ENCODE peak calls at places on chromosomes 7 and 10, in six cellular contexts. L, C, W, M, F and S are unnamed samples. For H3K27me3, the result is how much of the 10 kb centered on the place peaks cover.

GRCh38 chr7:104825099-104825498 is 188.9 kb upstream of the KMT2E start:
- DNase-seq in L (no peak), C (no peak), W (no peak), M (no peak), F (no peak), S (no peak)

GRCh38 chr10:130993612-130994011 is 317.9 kb downstream of the TCERG1L start:
- DNase-seq in L (no peak), C (no peak), W (no peak), M (no peak), F (no peak), S (no peak)

GRCh38 chr10:121559321-121559720 is 38.9 kb downstream of the FGFR2 start:
- DNase-seq in L (no peak), C (no peak), W (peak), M (no peak), F (no peak), S (no peak)

GRCh38 chr7:12373580-12374263 is 29.9 kb downstream of the VWDE start:
- DNase-seq in L (no peak), C (no peak), W (no peak), M (no peak), F (no peak), S (no peak)

GRCh38 chr7:136657332-136657942 is 211.0 kb upstream of the CHRM2 start:
- DNase-seq in L (no peak), C (no peak), W (no peak), M (no peak), F (no peak), S (no peak)

GRCh38 chr10:43229208-43230061 is 37.4 kb downstream of the RASGEF1A start:
- DNase-seq in L (peak), C (no peak), W (peak), M (no peak), F (no peak), S (no peak)

GRCh38 chr10:86370006-86370585 is 3.5 kb upstream of the GRID1 start:
- DNase-seq in L (peak), C (no peak), W (no peak), M (no peak), F (no peak), S (no peak)

GRCh38 chr10:12897278-12897677 is 104.2 kb downstream of the CCDC3 start:
- DNase-seq in L (no peak), C (no peak), W (no peak), M (no peak), F (no peak), S (no peak)

GRCh38 chr7:159145544-159145891 is 851 bp upstream of the VIPR2 start:
- DNase-seq in L (peak), C (no peak), W (no peak), M (no peak), F (no peak), S (no peak)

GRCh38 chr7:108805808-108806397 is 236.2 kb downstream of the DNAJB9 start:
- DNase-seq in L (no peak), C (peak), W (no peak), M (no peak), F (peak), S (no peak)

GRCh38 chr10:11447571-11447970 is 163.9 kb downstream of the USP6NL start:
- DNase-seq in L (no peak), C (no peak), W (no peak), M (no peak), F (no peak), S (no peak)

GRCh38 chr10:50360077-50360476 is 108.8 kb upstream of the ASAH2 start:
- DNase-seq in L (no peak), C (no peak), W (no peak), M (no peak), F (no peak), S (no peak)

GRCh38 chr10:99681553-99681952 is 22.2 kb downstream of the ENTPD7 start:
- DNase-seq in L (no peak), C (peak), W (no peak), M (no peak), F (no peak), S (peak)

GRCh38 chr7:91767820-91768219 is 112.7 kb downstream of the MTERF1 start:
- DNase-seq in L (no peak), C (no peak), W (no peak), M (no peak), F (no peak), S (no peak)

GRCh38 chr7:14021069-14021468 is 31.6 kb upstream of the ETV1 start:
- DNase-seq in L (no peak), C (peak), W (no peak), M (no peak), F (no peak), S (no peak)

GRCh38 chr10:46999217-46999616 is 88.0 kb downstream of the PTPN20 start:
- DNase-seq in L (no peak), C (no peak), W (no peak), M (no peak), F (no peak), S (no peak)

GRCh38 chr10:131692686-131693334 is 208.0 kb upstream of the PPP2R2D start:
- DNase-seq in L (no peak), C (no peak), W (no peak), M (no peak), F (no peak), S (no peak)

GRCh38 chr10:54880943-54881342 is 79.9 kb upstream of the PCDH15 start:
- DNase-seq in L (no peak), C (no peak), W (no peak), M (no peak), F (no peak), S (no peak)

GRCh38 chr7:94654764-94655561 is 970 bp downstream of the SGCE start:
- DNase-seq in L (peak), C (peak), W (peak), M (no peak), F (no peak), S (peak)

GRCh38 chr7:5381211-5381772 is 42.3 kb downstream of the TNRC18 start:
- DNase-seq in L (no peak), C (no peak), W (no peak), M (no peak), F (no peak), S (no peak)

GRCh38 chr7:111409714-111410422 is 152.4 kb downstream of the IMMP2L start:
- DNase-seq in L (no peak), C (no peak), W (no peak), M (no peak), F (no peak), S (no peak)

GRCh38 chr10:34885901-34886300 is 70.8 kb upstream of the PARD3 start:
- DNase-seq in L (no peak), C (no peak), W (no peak), M (no peak), F (no peak), S (no peak)

GRCh38 chr7:19024261-19024660 is 93.2 kb downstream of the TWIST1 start:
- DNase-seq in L (no peak), C (peak), W (no peak), M (no peak), F (no peak), S (no peak)

GRCh38 chr7:140334341-140335057 is 63.8 kb downstream of the SLC37A3 start:
- DNase-seq in L (no peak), C (no peak), W (no peak), M (no peak), F (no peak), S (no peak)

GRCh38 chr7:116122972-116123595 is 87.3 kb upstream of the TES start:
- DNase-seq in L (no peak), C (peak), W (no peak), M (no peak), F (peak), S (no peak)

GRCh38 chr7:108289852-108290251 is 159.7 kb upstream of the LAMB4 start:
- DNase-seq in L (no peak), C (no peak), W (no peak), M (no peak), F (no peak), S (no peak)

GRCh38 chr10:101001225-101002035 is 1.8 kb downstream of the LZTS2 start:
- DNase-seq in L (peak), C (peak), W (peak), M (peak), F (no peak), S (peak)

GRCh38 chr10:98246911-98247820 is 20.8 kb downstream of the LOXL4 start:
- DNase-seq in L (no peak), C (no peak), W (no peak), M (no peak), F (no peak), S (no peak)

GRCh38 chr7:96794063-96794462 is 84.4 kb upstream of the SEM1 start:
- DNase-seq in L (no peak), C (no peak), W (no peak), M (no peak), F (no peak), S (no peak)

GRCh38 chr10:71684356-71685173 is 35.0 kb downstream of the C10orf105 start:
- DNase-seq in L (no peak), C (no peak), W (no peak), M (no peak), F (no peak), S (peak)

GRCh38 chr10:63744060-63744941 is 223.1 kb downstream of the REEP3 start:
- DNase-seq in L (no peak), C (no peak), W (no peak), M (no peak), F (no peak), S (no peak)

GRCh38 chr10:102775973-102776669 is 32.4 kb downstream of the WBP1L start:
- DNase-seq in L (peak), C (no peak), W (peak), M (peak), F (peak), S (peak)

GRCh38 chr7:155878674-155879073 is 66.4 kb upstream of the SHH start:
- DNase-seq in L (no peak), C (no peak), W (no peak), M (no peak), F (no peak), S (no peak)

GRCh38 chr10:35058134-35058533 is 32.0 kb downstream of the CUL2 start:
- DNase-seq in L (no peak), C (peak), W (no peak), M (no peak), F (no peak), S (peak)

GRCh38 chr10:976316-976715 is 11.9 kb upstream of the GTPBP4 start:
- DNase-seq in L (no peak), C (no peak), W (no peak), M (no peak), F (no peak), S (no peak)

GRCh38 chr10:75234683-75235374 is 928 bp downstream of the COMTD1 start:
- DNase-seq in L (no peak), C (peak), W (peak), M (no peak), F (no peak), S (peak)

GRCh38 chr7:114084381-114085312 is 165.8 kb upstream of the PPP1R3A start:
- DNase-seq in L (no peak), C (no peak), W (peak), M (no peak), F (no peak), S (no peak)

GRCh38 chr10:35251373-35252100 is 84.8 kb upstream of the CCNY start:
- DNase-seq in L (no peak), C (no peak), W (no peak), M (no peak), F (no peak), S (no peak)

DNA sequence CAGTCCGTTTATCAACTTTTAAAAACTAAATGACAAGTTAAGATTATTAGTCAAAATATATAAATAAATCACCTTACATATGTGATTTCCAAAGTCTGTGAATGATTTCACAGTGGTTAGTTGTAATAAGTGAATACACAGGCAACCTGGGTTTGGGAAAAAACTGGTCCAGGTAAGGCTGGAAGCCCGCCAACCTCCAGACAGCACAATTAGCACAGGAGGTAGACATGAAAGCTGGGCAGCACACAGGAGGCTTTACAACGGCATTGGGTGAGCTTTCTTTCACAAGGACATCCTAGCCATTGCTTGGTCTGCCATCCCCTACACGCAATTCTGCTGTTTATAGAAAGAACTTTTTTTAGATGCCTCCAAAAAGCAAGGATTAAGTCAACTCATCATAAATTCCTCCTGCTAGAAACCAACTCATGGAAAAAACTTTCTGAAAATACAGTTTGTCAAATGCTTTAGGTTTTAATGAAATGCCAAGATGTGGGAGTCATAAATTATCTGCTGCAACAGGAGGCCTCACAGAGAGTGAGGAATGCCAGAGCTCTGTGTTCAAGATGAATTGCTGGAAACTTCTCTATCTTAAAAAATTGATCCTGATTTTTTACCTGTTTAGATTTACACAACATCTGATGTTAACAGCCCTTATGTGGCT is 346.8 kb upstream of the NFE2L3 start:
- DNase-seq in L (no peak), C (peak), W (no peak), M (no peak), F (no peak), S (no peak)
- H3K27me3 ChIP-seq in L (under half), C (under half), W (under half), M (under half), F (under half), S (under half)

GRCh38 chr10:133034762-133035161 is 53.0 kb upstream of the ADGRA1 start:
- DNase-seq in L (no peak), C (no peak), W (no peak), M (no peak), F (no peak), S (no peak)
- H3K27me3 ChIP-seq in L (under half), C (under half), W (under half), M (under half), F (under half), S (under half)

DNA sequence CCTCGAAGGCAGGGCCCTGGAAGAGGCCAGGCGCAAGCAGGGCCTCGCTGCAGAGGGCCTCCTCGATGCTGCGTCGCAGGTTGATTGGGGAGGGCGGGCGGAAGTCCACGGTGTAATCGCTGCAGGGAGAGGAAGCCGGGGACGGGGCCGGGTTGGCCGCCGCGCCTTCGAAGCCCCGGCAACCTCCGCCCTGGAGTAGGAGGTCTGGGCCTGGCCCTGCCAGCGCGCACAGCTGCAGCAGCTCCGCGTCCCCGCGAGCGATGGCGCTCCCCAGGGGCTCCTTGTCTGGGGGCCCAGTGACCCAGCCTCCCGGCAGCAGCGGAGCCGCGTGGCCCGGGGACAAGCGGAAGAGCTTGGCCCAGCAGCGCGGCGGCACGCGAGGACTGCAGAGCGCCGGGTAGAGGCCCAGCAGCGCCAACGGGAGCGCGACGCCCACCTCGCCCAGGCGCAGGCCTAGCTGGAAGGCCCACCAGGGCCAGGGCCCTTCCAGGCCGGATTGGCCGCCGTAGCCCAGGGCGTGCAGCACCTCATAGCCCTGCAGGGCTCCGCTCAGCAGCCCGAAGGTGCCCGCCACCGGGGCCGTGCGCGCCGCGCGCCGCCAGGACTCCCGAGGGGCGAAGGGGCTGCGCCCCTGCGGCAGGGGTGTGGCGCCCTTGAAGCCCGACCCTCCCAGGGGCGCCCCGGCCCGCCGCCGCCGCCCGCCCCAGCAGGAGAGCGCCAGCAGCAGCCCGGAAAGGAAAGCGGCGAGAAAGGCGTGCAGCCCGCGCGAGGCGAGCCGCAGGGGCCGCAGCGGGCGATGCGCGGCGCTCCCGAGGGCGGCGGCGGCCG is 7.8 kb upstream of the RBM28 start:
- DNase-seq in L (no peak), C (no peak), W (no peak), M (no peak), F (no peak), S (no peak)
- H3K27me3 ChIP-seq in L (half or more), C (under half), W (half or more), M (under half), F (under half), S (under half)

GRCh38 chr7:27242046-27242579 is 489 bp upstream of the EVX1 start:
- DNase-seq in L (no peak), C (no peak), W (no peak), M (no peak), F (no peak), S (no peak)
- H3K27me3 ChIP-seq in L (half or more), C (half or more), W (half or more), M (half or more), F (half or more), S (under half)

DNA sequence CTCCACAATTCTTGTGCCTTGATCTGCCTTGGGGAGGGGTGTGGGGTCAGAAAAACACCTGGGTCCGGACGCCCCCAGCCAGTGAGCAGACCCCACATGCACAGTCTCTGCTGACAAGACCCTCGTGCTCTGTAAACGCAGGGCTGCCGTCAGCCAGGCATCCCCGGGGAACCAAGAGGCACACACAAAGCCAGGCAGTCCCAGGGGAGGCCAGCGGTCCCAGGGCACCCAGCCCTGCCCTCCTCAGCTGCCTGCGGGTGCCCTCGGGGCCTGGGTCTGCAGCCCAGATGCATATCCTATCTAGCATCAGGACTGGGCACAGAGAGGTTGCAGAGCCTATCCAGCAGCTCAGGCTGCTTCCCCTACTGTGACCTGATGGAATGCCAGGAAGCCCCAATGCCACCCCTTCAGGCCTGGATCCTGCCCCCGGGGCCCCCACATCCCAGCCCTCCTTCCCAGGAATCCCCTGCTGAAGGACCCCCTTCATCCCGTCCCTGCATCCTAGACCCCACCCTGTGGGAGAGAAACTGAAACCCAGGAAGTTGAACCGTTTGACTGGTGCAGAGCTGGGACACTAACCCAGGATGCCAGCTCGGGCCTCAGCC is 92.4 kb downstream of the MICALL2 start:
- DNase-seq in L (no peak), C (no peak), W (no peak), M (no peak), F (no peak), S (no peak)
- H3K27me3 ChIP-seq in L (half or more), C (under half), W (under half), M (under half), F (under half), S (under half)

GRCh38 chr7:81719865-81720264 is 50.0 kb downstream of the HGF start:
- DNase-seq in L (no peak), C (no peak), W (no peak), M (no peak), F (no peak), S (no peak)

GRCh38 chr7:81725003-81725402 is 44.8 kb downstream of the HGF start:
- DNase-seq in L (no peak), C (no peak), W (no peak), M (no peak), F (no peak), S (no peak)

GRCh38 chr7:81721428-81721827 is 48.4 kb downstream of the HGF start:
- DNase-seq in L (no peak), C (no peak), W (no peak), M (no peak), F (no peak), S (no peak)

GRCh38 chr7:81725496-81726117 is 44.2 kb downstream of the HGF start:
- DNase-seq in L (no peak), C (no peak), W (no peak), M (no peak), F (no peak), S (peak)
- H3K27me3 ChIP-seq in L (under half), C (under half), W (under half), M (under half), F (under half), S (under half)